ENCODE peak calls at places on chromosomes 11 and 22, in four cellular contexts. One of them, this sample, is unnamed. For H3K4me1, the result is how much of the 10 kb centered on the place peaks cover.

GRCh38 chr11:612961-613300 is 2.8 kb downstream of the IRF7 start:
- DNase-seq in cardiac muscle cell: no peak
- DNase-seq in CD8-positive, alpha-beta T cell: no peak
- DNase-seq in fibroblast of lung: no peak
- DNase-seq in this sample: no peak

GRCh38 chr22:46781291-46781690 is 18.8 kb downstream of the TBC1D22A start:
- DNase-seq in cardiac muscle cell: no peak
- DNase-seq in CD8-positive, alpha-beta T cell: no peak
- DNase-seq in fibroblast of lung: no peak
- DNase-seq in this sample: no peak

GRCh38 chr22:33126881-33127280 is 68.7 kb upstream of the SYN3 start:
- DNase-seq in cardiac muscle cell: no peak
- DNase-seq in CD8-positive, alpha-beta T cell: no peak
- DNase-seq in fibroblast of lung: no peak
- DNase-seq in this sample: no peak

GRCh38 chr22:30305519-30305905 is 16.2 kb upstream of the CASTOR1 start:
- DNase-seq in cardiac muscle cell: peak
- DNase-seq in CD8-positive, alpha-beta T cell: peak
- DNase-seq in fibroblast of lung: no peak
- DNase-seq in this sample: peak

GRCh38 chr11:9057032-9057431 is 34.4 kb downstream of the SCUBE2 start:
- DNase-seq in cardiac muscle cell: no peak
- DNase-seq in CD8-positive, alpha-beta T cell: no peak
- DNase-seq in fibroblast of lung: no peak
- DNase-seq in this sample: no peak

GRCh38 chr22:43889366-43890253 is 2.2 kb downstream of the PNPLA5 start:
- DNase-seq in cardiac muscle cell: peak
- DNase-seq in CD8-positive, alpha-beta T cell: no peak
- DNase-seq in fibroblast of lung: peak
- DNase-seq in this sample: no peak

GRCh38 chr11:16924826-16925494 is 89.3 kb downstream of the PLEKHA7 start:
- DNase-seq in cardiac muscle cell: peak
- DNase-seq in CD8-positive, alpha-beta T cell: no peak
- DNase-seq in fibroblast of lung: peak
- DNase-seq in this sample: no peak

GRCh38 chr11:68838572-68838964 is 3.1 kb downstream of the CPT1A start:
- DNase-seq in cardiac muscle cell: peak
- DNase-seq in CD8-positive, alpha-beta T cell: no peak
- DNase-seq in fibroblast of lung: no peak
- DNase-seq in this sample: no peak

GRCh38 chr11:10019906-10020682 is 273.9 kb downstream of the SBF2 start:
- DNase-seq in cardiac muscle cell: no peak
- DNase-seq in CD8-positive, alpha-beta T cell: no peak
- DNase-seq in fibroblast of lung: no peak
- DNase-seq in this sample: peak

GRCh38 chr11:2196970-2197770 is 25.6 kb upstream of the TH start:
- DNase-seq in cardiac muscle cell: peak
- DNase-seq in CD8-positive, alpha-beta T cell: peak
- DNase-seq in fibroblast of lung: peak
- DNase-seq in this sample: peak

GRCh38 chr22:36301384-36301828 is 48.5 kb downstream of the APOL1 start:
- DNase-seq in cardiac muscle cell: peak
- DNase-seq in CD8-positive, alpha-beta T cell: peak
- DNase-seq in fibroblast of lung: peak
- DNase-seq in this sample: peak

GRCh38 chr22:44668190-44668885 is 33.7 kb upstream of the PRR5 start:
- DNase-seq in cardiac muscle cell: peak
- DNase-seq in CD8-positive, alpha-beta T cell: peak
- DNase-seq in fibroblast of lung: no peak
- DNase-seq in this sample: no peak

GRCh38 chr11:92251980-92252379 is 27.4 kb downstream of the FAT3 start:
- DNase-seq in cardiac muscle cell: peak
- DNase-seq in CD8-positive, alpha-beta T cell: no peak
- DNase-seq in fibroblast of lung: peak
- DNase-seq in this sample: no peak

GRCh38 chr11:71372693-71373657 is 75.2 kb downstream of the DHCR7 start:
- DNase-seq in cardiac muscle cell: peak
- DNase-seq in CD8-positive, alpha-beta T cell: no peak
- DNase-seq in fibroblast of lung: peak
- DNase-seq in this sample: no peak

GRCh38 chr11:124898711-124899110 is 1.0 kb upstream of the ROBO4 start:
- DNase-seq in cardiac muscle cell: peak
- DNase-seq in CD8-positive, alpha-beta T cell: no peak
- DNase-seq in fibroblast of lung: no peak
- DNase-seq in this sample: peak

GRCh38 chr11:124899376-124900145 is 1.9 kb upstream of the ROBO4 start:
- DNase-seq in cardiac muscle cell: no peak
- DNase-seq in CD8-positive, alpha-beta T cell: no peak
- DNase-seq in fibroblast of lung: no peak
- DNase-seq in this sample: no peak

GRCh38 chr11:124897681-124898680 is at the start of gene ROBO4:
- DNase-seq in cardiac muscle cell: peak
- DNase-seq in CD8-positive, alpha-beta T cell: no peak
- DNase-seq in fibroblast of lung: peak
- DNase-seq in this sample: peak

GRCh38 chr11:124900464-124900863 is 2.8 kb upstream of the ROBO4 start:
- DNase-seq in cardiac muscle cell: peak
- DNase-seq in CD8-positive, alpha-beta T cell: no peak
- DNase-seq in fibroblast of lung: peak
- DNase-seq in this sample: no peak

GRCh38 chr11:124902616-124903015 is 5.0 kb upstream of the ROBO4 start:
- DNase-seq in cardiac muscle cell: no peak
- DNase-seq in CD8-positive, alpha-beta T cell: no peak
- DNase-seq in fibroblast of lung: no peak
- DNase-seq in this sample: no peak
- H3K4me1 ChIP-seq in cardiac muscle cell: under half
- H3K4me1 ChIP-seq in CD8-positive, alpha-beta T cell: under half
- H3K4me1 ChIP-seq in fibroblast of lung: under half
- H3K4me1 ChIP-seq in this sample: under half

DNA sequence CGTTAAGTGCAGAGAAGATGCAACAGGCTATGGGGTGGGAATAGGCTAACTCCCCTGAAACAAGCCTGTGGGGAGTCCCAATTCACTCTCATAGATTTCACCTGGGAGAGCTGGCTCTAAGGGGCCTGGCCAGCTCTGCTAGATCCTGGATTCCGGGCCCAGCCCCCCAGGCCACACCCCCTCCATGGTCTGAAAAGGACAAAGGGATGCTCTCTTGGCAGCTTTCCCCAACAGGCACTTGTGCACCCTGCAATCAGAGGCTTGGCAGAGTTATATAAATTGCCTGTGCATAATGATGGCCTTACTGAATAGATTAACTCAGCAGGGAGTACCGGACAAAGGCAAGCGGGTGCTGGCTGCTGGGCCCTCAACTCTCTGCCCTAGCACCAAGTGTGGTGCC is 461.6 kb downstream of the BUD13 start:
- DNase-seq in cardiac muscle cell: no peak
- DNase-seq in CD8-positive, alpha-beta T cell: no peak
- DNase-seq in fibroblast of lung: no peak
- DNase-seq in this sample: no peak
- H3K4me3 ChIP-seq in cardiac muscle cell: no peak
- H3K4me3 ChIP-seq in CD8-positive, alpha-beta T cell: no peak
- H3K4me3 ChIP-seq in fibroblast of lung: no peak
- H3K4me3 ChIP-seq in this sample: no peak

DNA sequence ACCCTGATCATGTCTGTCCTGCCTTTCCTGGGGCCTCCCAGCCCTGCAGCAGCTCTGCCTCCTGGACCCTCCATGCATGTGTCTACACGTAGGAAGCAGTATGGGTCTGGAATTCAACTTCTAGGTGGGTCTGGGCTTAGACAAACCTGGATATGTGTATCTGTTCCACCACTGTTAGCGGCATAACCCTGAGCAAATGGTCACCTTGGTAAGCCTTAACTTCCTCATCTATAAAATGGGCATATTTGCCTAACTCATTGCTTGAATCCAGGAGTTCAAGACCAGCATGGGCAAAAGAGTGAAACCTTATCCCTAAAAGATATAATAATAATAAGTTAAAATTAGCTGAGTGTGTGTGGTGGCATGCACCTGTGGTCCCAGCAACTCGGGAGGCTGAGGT is 44.2 kb upstream of the LMO2 start:
- DNase-seq in cardiac muscle cell: no peak
- DNase-seq in CD8-positive, alpha-beta T cell: no peak
- DNase-seq in fibroblast of lung: no peak
- DNase-seq in this sample: no peak
- H3K4me1 ChIP-seq in cardiac muscle cell: under half
- H3K4me1 ChIP-seq in CD8-positive, alpha-beta T cell: under half
- H3K4me1 ChIP-seq in fibroblast of lung: under half
- H3K4me1 ChIP-seq in this sample: under half

GRCh38 chr11:94184362-94184761 is 55.7 kb downstream of the PANX1 start:
- DNase-seq in cardiac muscle cell: no peak
- DNase-seq in CD8-positive, alpha-beta T cell: no peak
- DNase-seq in fibroblast of lung: peak
- DNase-seq in this sample: no peak
- H3K4me3 ChIP-seq in cardiac muscle cell: no peak
- H3K4me3 ChIP-seq in CD8-positive, alpha-beta T cell: no peak
- H3K4me3 ChIP-seq in fibroblast of lung: no peak
- H3K4me3 ChIP-seq in this sample: no peak

DNA sequence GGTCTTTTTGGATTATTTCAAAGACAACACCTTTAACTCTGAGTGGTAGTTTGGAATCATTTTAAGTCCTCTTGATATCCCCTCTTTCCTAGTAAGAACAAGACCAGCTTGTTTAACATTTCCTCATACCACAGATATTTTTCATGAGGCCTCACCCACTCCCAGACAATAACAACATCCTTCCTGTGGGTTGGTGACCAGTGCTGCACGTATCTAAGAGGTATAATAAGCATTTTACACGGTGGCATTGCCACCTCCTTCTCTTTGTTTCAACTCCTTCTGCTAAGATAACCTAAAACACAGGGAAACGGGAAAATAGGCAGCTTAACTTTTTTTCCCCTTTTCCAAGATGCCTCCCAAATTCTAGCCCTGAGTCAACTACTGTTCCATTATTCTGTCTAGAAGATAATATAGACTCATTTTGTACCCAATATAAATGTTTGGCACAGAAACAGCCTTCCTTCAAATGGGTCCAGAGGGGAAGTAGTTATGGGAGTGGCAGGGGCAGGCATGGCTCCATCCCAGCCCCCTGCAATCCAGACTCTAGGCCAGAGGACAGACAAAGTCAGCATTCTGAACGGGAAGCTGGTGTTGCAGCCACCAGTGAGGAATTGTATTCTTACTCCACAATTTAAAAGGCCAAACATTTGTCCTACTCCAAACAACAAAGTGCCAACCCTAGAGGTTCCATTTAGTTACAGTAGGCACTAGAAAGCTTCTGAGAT is 28.5 kb downstream of the MAML2 start:
- DNase-seq in cardiac muscle cell: peak
- DNase-seq in CD8-positive, alpha-beta T cell: no peak
- DNase-seq in fibroblast of lung: peak
- DNase-seq in this sample: no peak
- H3K4me1 ChIP-seq in cardiac muscle cell: under half
- H3K4me1 ChIP-seq in CD8-positive, alpha-beta T cell: half or more
- H3K4me1 ChIP-seq in fibroblast of lung: under half
- H3K4me1 ChIP-seq in this sample: under half

GRCh38 chr11:18633256-18634139 is 644 bp downstream of the SPTY2D1 start:
- DNase-seq in cardiac muscle cell: peak
- DNase-seq in CD8-positive, alpha-beta T cell: peak
- DNase-seq in fibroblast of lung: peak
- DNase-seq in this sample: no peak

GRCh38 chr11:18634140-18635032 is at the start of gene SPTY2D1:
- DNase-seq in cardiac muscle cell: peak
- DNase-seq in CD8-positive, alpha-beta T cell: peak
- DNase-seq in fibroblast of lung: peak
- DNase-seq in this sample: peak

DNA sequence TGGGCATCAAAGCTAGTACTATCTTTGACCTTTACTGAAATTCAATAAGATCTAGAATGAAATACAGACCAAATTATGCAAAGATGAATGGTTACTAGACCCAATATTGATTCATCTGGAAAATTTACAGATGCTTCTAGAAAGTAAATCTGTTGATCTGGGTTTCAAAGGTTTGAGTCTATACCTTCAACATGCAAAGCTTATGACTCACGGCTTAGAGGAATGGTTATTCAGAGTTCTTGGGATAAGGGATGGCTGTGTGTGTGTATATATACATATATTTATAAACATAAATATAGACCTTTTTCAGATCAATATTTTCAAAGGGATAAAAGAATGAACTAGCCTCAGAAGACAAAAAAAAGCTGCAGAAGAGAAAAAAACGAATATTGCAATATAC is 1.3 kb downstream of the SPTY2D1 start:
- DNase-seq in cardiac muscle cell: no peak
- DNase-seq in CD8-positive, alpha-beta T cell: no peak
- DNase-seq in fibroblast of lung: no peak
- DNase-seq in this sample: no peak
- H3K4me3 ChIP-seq in cardiac muscle cell: peak
- H3K4me3 ChIP-seq in CD8-positive, alpha-beta T cell: peak
- H3K4me3 ChIP-seq in fibroblast of lung: peak
- H3K4me3 ChIP-seq in this sample: no peak